ENCODE peak calls at places on chromosomes 11 and 22, in six cellular contexts. W, O, D, X, B and Y are unnamed samples.
A peak's percentile ranks its signal among the peaks of the same experiment; 100 is the strongest.

GRCh38 chr11:26931248-26931631 is 62.7 kb upstream of the FIBIN start:
- DNase-seq in D (no peak), O (no peak), W (no peak), X (peak; percentile 42), B (no peak), Y (no peak)

GRCh38 chr22:44718418-44718817 is 16.4 kb downstream of the PRR5 start:
- DNase-seq in D (no peak), B (no peak), X (no peak), W (no peak), O (no peak), Y (no peak)

GRCh38 chr11:17381156-17381555 is 7.3 kb downstream of the KCNJ11 start:
- DNase-seq in X (no peak), B (no peak), W (no peak), O (no peak), D (no peak), Y (no peak)

GRCh38 chr11:82523141-82523540 is 210.5 kb downstream of the FAM181B start:
- DNase-seq in B (peak; percentile 12), O (no peak), W (no peak), X (peak; percentile 15), D (no peak), Y (no peak)

GRCh38 chr11:76792505-76793264 is 9.5 kb downstream of the TSKU start:
- DNase-seq in W (no peak), O (no peak), B (no peak), D (no peak), X (no peak), Y (no peak)

GRCh38 chr11:88171982-88172381 is 3.3 kb downstream of the RAB38 start:
- DNase-seq in W (no peak), D (no peak), X (no peak), B (no peak), O (no peak), Y (no peak)

GRCh38 chr11:8222820-8223512 is 40.7 kb downstream of the LMO1 start:
- DNase-seq in X (no peak), D (no peak), W (no peak), B (no peak), O (no peak), Y (no peak)

GRCh38 chr11:86671386-86672006 is 920 bp downstream of the ME3 start:
- DNase-seq in D (no peak), O (no peak), B (peak; percentile 5), X (peak; percentile 70), W (no peak), Y (no peak)